ENCODE peak calls at places on chromosomes 3 and 15, in seven cellular contexts. A, Z, S, X, Y, T and I are unnamed samples. For H3K27me3, the result is how much of the 10 kb centered on the place peaks cover.

GRCh38 chr3:182136008-182136910 is 424.5 kb downstream of the SOX2 start:
- DNase-seq in S (no peak), Z (no peak), A (no peak), T (no peak), X (no peak), Y (no peak), I (no peak)

GRCh38 chr3:2870714-2871353 is 239.3 kb downstream of the IL5RA start:
- DNase-seq in Z (no peak), S (no peak), A (no peak), T (no peak), X (no peak), Y (no peak), I (no peak)

GRCh38 chr3:124267406-124267805 is 275.5 kb upstream of the ROPN1 start:
- DNase-seq in Z (no peak), T (no peak), A (no peak), Y (no peak), S (no peak), X (no peak), I (no peak)

GRCh38 chr15:100284701-100285100 is 57.1 kb downstream of the ADAMTS17 start:
- DNase-seq in A (no peak), S (peak), X (no peak), T (no peak), Y (no peak), Z (no peak), I (no peak)

GRCh38 chr3:104460477-104461406 is 906.0 kb upstream of the ALCAM start:
- DNase-seq in T (peak), X (peak), Y (peak), A (peak), Z (no peak), S (peak), I (no peak)

GRCh38 chr3:55440406-55440708 is 46.7 kb downstream of the WNT5A start:
- DNase-seq in A (no peak), Y (no peak), Z (no peak), T (no peak), S (no peak), X (no peak), I (no peak)

GRCh38 chr3:57544181-57545125 is at the start of gene DNAH12:
- DNase-seq in S (no peak), Y (no peak), T (peak), A (no peak), X (no peak), Z (no peak), I (no peak)

GRCh38 chr15:75468908-75469307 is 17.4 kb upstream of the SIN3A start:
- DNase-seq in Z (no peak), X (no peak), T (no peak), S (no peak), Y (no peak), A (no peak), I (no peak)

GRCh38 chr3:44028-44676 is 152.4 kb upstream of the CHL1 start:
- DNase-seq in S (no peak), T (no peak), Z (no peak), X (no peak), Y (no peak), A (no peak), I (no peak)

GRCh38 chr15:38829086-38829485 is 264.5 kb upstream of the RASGRP1 start:
- DNase-seq in X (no peak), Z (no peak), S (no peak), A (no peak), Y (no peak), T (no peak), I (no peak)

GRCh38 chr3:66472313-66473134 is 28.3 kb downstream of the LRIG1 start:
- DNase-seq in Z (no peak), Y (no peak), X (no peak), A (peak), S (no peak), T (peak), I (no peak)

GRCh38 chr3:99409961-99410360 is 228.4 kb upstream of the COL8A1 start:
- DNase-seq in Z (no peak), T (no peak), X (no peak), A (no peak), S (no peak), Y (no peak), I (no peak)

GRCh38 chr3:5010706-5011554 is 31.7 kb downstream of the BHLHE40 start:
- DNase-seq in S (no peak), X (no peak), T (no peak), Z (no peak), A (no peak), Y (no peak), I (no peak)
- H3K27me3 ChIP-seq in S (under half), X (under half), T (under half), Z (under half), A (under half), Y (under half), I (under half)

GRCh38 chr15:28993720-28994053 is 107.9 kb downstream of the APBA2 start:
- DNase-seq in Y (no peak), S (no peak), A (no peak), Z (no peak), X (no peak), T (no peak), I (no peak)

GRCh38 chr15:28995193-28995592 is 109.4 kb downstream of the APBA2 start:
- DNase-seq in T (no peak), A (no peak), S (no peak), Z (no peak), Y (no peak), X (no peak), I (no peak)

GRCh38 chr15:28994142-28994829 is 108.5 kb downstream of the APBA2 start:
- DNase-seq in A (no peak), X (no peak), S (no peak), Z (no peak), T (no peak), Y (no peak), I (no peak)

GRCh38 chr15:28995721-28996120 is 109.9 kb downstream of the APBA2 start:
- DNase-seq in S (no peak), X (no peak), Z (no peak), A (no peak), Y (no peak), T (no peak), I (no peak)

GRCh38 chr15:28994830-28995180 is 109.0 kb downstream of the APBA2 start:
- DNase-seq in X (no peak), A (no peak), T (no peak), Z (no peak), S (no peak), Y (no peak), I (no peak)
- H3K27me3 ChIP-seq in X (under half), A (under half), T (under half), Z (under half), S (under half), Y (under half), I (under half)

DNA sequence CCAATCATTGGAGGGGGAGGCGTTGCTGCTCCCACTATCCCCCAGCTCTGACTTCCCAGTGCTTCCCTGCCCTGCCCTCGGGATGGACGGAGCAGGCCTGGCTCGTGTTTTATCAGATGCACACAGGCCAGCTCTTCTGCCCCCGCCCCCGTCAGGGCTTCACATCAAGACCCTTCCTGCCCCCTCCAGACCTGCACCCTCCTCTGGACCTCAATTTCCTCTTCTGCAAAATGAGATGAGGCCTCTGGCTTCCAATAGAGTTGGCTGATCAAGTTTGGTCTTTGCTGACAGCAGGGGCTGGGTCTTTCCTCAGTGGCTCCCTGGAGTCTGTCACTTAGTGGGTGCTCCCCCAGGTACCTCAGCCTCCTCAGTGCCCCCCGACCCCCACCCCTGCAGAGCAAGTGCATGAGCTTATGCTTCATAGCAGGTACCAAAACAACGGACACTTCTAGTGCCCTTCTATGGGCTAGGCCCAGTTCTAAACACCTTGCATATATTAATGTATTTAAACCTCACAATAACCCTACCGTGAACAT is 6.8 kb upstream of the PLXND1 start:
- DNase-seq in T (no peak), S (no peak), Z (no peak), A (no peak), X (no peak), Y (no peak), I (no peak)
- H3K27me3 ChIP-seq in T (under half), S (under half), Z (under half), A (under half), X (under half), Y (under half), I (under half)

GRCh38 chr3:147390589-147391569 is 15.5 kb downstream of the ZIC4 start:
- DNase-seq in X (no peak), S (no peak), Z (no peak), A (no peak), Y (no peak), T (no peak), I (no peak)
- H3K27me3 ChIP-seq in X (half or more), S (half or more), Z (under half), A (under half), Y (under half), T (half or more), I (half or more)

GRCh38 chr3:10706156-10707088 is 109.6 kb upstream of the SLC6A11 start:
- DNase-seq in S (no peak), A (no peak), Z (no peak), X (no peak), Y (no peak), T (no peak), I (no peak)

GRCh38 chr3:10712121-10712520 is 103.9 kb upstream of the SLC6A11 start:
- DNase-seq in A (no peak), Z (no peak), T (no peak), X (no peak), S (no peak), Y (no peak), I (no peak)

GRCh38 chr3:10707089-10707983 is 108.7 kb upstream of the SLC6A11 start:
- DNase-seq in T (no peak), S (no peak), A (no peak), Y (no peak), Z (no peak), X (no peak), I (no peak)

GRCh38 chr3:10709110-10709781 is 106.8 kb upstream of the SLC6A11 start:
- DNase-seq in S (no peak), T (no peak), Y (no peak), Z (no peak), A (no peak), X (no peak), I (no peak)

DNA sequence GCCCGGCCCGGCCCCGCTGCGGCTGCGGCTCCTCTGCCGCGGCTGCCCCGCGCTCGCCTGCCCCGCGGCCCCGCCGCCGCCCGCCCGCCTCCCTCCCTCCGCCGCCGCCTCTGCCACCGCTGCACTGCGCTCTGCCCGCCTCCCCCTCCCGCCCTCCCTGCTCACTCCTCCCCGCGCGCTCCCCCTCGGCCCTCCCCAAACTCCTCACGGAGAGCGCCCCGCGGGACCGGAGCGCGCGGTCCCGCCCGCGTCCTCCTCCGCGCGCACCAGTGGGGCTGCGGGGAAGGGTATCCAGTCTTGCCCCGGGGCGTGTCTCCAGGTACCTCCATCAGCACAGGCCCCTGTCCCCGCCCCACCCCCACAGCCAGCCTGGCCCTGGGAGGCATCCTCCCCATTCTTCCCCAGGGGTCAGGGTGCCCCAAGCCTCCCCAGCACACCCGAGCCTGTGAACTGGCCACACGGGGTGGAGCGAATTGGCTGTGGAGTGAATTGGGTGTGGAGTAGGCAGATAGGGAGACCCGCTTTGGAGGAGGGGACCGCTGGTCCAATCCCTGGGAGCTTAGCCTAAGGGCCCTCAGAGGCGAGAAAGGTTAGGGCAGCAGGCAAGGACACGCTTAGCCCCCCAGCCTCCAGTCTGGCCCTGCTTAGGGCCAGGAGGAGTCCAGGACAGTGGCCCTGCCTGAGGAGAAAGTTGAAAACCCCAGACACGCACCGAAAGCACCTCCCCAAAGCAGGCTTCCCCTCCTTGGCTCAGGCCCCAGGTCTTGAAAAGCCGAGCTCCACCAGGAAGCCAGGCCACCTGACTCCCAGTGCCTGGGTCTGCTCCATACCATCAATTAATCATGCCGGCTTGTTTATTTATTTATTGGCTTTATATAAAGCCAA is 107.8 kb upstream of the SLC6A11 start:
- DNase-seq in T (no peak), X (no peak), Z (no peak), A (no peak), Y (no peak), S (no peak), I (no peak)
- H3K27me3 ChIP-seq in T (under half), X (under half), Z (under half), A (under half), Y (under half), S (half or more), I (half or more)

DNA sequence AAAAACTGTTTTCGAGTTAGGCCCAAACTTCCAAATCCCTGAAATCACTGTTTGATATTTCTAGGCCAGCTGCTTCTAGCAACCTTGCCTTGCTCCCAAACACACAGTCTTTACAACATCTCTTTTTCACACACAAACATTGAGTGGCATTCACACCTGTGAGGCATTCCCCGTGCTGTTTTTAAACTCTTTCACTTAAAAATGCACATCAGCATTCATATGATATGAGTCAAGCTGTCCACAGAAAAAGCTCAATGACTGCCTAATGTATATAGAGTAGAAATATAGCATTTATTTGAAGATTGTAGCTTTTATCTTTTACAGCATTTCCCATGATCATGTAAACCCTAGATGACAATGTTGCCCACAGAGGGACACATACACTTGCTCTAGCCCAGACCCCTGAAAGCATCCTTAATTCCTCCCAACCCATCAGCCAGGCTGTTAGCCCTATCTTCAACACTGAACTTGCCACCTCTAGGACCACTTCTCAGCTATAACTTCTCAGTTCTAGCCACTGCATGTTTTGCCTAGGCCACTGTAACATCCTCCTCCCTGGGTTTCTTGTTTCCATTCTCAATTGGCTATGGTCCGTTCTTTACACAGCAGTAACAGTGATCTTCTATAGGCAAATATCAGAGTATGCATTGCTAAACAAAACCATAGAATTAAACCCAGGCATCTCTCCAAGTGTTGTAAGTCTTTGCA is 782.6 kb downstream of the DIPK2A start:
- DNase-seq in Y (no peak), T (no peak), X (no peak), S (no peak), A (no peak), Z (no peak), I (no peak)
- H3K27me3 ChIP-seq in Y (under half), T (under half), X (under half), S (under half), A (under half), Z (under half), I (under half)

GRCh38 chr3:62369476-62369743 is 3.9 kb downstream of the FEZF2 start:
- DNase-seq in Z (no peak), Y (no peak), S (no peak), T (no peak), X (no peak), A (no peak), I (no peak)

GRCh38 chr3:62371735-62372591 is 1.4 kb downstream of the FEZF2 start:
- DNase-seq in A (no peak), S (no peak), Z (no peak), Y (no peak), T (no peak), X (no peak), I (no peak)

GRCh38 chr3:62368705-62369475 is 4.5 kb downstream of the FEZF2 start:
- DNase-seq in X (no peak), A (no peak), T (no peak), Z (no peak), S (no peak), Y (no peak), I (no peak)

GRCh38 chr3:62371032-62371734 is 2.2 kb downstream of the FEZF2 start:
- DNase-seq in A (no peak), X (no peak), T (no peak), S (no peak), Y (no peak), Z (no peak), I (no peak)

DNA sequence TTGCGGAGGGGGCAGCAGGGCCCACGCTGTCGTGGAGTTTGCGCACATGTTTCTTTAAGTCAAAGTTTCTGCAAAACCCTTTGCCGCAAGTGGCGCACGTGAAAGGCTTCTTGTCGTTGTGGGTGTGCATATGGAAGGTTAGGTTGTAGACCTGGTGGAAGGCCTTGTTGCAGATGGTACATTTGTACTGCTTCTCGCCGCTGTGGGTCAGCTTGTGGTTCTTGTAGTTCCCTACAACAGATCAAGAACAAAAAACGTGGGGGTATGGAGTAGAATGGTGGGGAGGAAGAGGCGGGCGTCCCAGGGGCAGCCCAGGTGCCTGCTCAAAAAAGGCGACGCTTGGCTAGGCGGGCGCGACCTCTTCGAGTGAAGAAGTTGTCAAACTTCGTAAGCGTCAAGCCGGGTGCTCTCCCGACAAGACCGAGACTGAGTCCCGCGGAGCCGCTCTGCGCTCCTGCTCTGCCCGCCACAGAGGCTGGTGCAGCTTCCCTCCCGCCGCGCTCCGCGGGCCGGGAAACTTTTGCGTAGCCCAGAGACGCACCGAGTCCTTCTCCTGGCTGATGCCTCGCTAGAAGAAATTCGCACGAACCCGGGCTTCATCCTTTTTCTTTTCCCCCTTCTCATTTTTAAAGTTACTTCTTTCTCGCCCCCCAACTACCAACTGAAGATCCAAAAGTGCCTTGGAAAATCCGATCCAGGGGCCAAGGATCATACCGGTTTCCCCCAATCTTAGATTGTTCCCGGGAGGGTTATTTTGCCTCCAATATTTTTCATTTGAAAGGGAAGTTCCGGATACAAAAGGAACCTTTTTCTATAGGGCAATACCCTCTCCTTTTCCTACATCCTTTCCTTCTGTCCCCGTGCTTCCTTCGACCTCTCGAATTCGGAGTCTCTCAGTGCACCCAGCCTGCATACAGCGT is 3.0 kb downstream of the FEZF2 start:
- DNase-seq in S (no peak), A (no peak), Y (no peak), Z (no peak), T (no peak), X (no peak), I (no peak)
- H3K27me3 ChIP-seq in S (half or more), A (half or more), Y (half or more), Z (under half), T (half or more), X (half or more), I (half or more)